ENCODE peak calls at places on chromosomes 6 and 20, in ten cellular contexts. Y is upper lobe of right lung, J is neural progenitor cell, H is GM23248, M is GM06990, G is heart right ventricle, A is ascending aorta, S is cardiac muscle cell, R is PC-3, U is GM23338. D is an unnamed sample. For H3K36me3, the result is how much of the 10 kb centered on the place peaks cover.

GRCh38 chr6:44268095-44268628 is 2.1 kb upstream of the TMEM151B start:
- DNase-seq in Y (no peak), J (peak), H (peak), M (no peak), G (no peak), A (no peak), S (peak), R (peak), U (peak), D (peak)

GRCh38 chr6:89834884-89835792 is 5.5 kb downstream of the CASP8AP2 start:
- DNase-seq in Y (no peak), J (no peak), H (peak), M (peak), G (no peak), A (no peak), S (no peak), R (no peak), U (no peak), D (no peak)

GRCh38 chr6:165684333-165684732 is 21.3 kb upstream of the PDE10A start:
- DNase-seq in Y (no peak), J (no peak), H (no peak), M (no peak), G (no peak), A (no peak), S (no peak), R (peak), U (no peak), D (no peak)

GRCh38 chr6:98574991-98575390 is 259.4 kb upstream of the POU3F2 start:
- DNase-seq in Y (no peak), J (no peak), H (no peak), M (no peak), G (peak), A (no peak), S (no peak), R (no peak), U (no peak), D (no peak)

GRCh38 chr6:40803897-40804702 is 216.9 kb upstream of the LRFN2 start:
- DNase-seq in Y (no peak), J (no peak), H (peak), M (no peak), G (no peak), A (no peak), S (no peak), R (no peak), U (no peak), D (no peak)

GRCh38 chr6:156250593-156250992 is 526.6 kb upstream of the ARID1B start:
- DNase-seq in Y (no peak), J (no peak), H (peak), M (no peak), G (no peak), A (no peak), S (no peak), R (no peak), U (no peak), D (no peak)

GRCh38 chr6:163634514-163635171 is 220.1 kb downstream of the QKI start:
- DNase-seq in Y (no peak), J (no peak), H (no peak), M (no peak), G (no peak), A (no peak), S (no peak), R (no peak), U (peak), D (no peak)

GRCh38 chr6:125104425-125104824 is 49.1 kb upstream of the TPD52L1 start:
- DNase-seq in Y (no peak), J (peak), H (peak), M (no peak), G (no peak), A (no peak), S (peak), R (no peak), U (peak), D (no peak)

GRCh38 chr20:18702736-18703135 is 110.8 kb upstream of the SCP2D1 start:
- DNase-seq in Y (no peak), J (no peak), H (peak), M (no peak), G (peak), A (no peak), S (no peak), R (no peak), U (no peak), D (no peak)

GRCh38 chr6:78810146-78810545 is 57.2 kb upstream of the IRAK1BP1 start:
- DNase-seq in Y (no peak), J (peak), H (peak), M (no peak), G (no peak), A (no peak), S (peak), R (peak), U (peak), D (peak)

GRCh38 chr20:12882832-12883506 is 125.8 kb upstream of the SPTLC3 start:
- DNase-seq in Y (no peak), J (no peak), H (peak), M (no peak), G (no peak), A (no peak), S (peak), R (no peak), U (no peak), D (no peak)

GRCh38 chr6:154258064-154258757 is 98.4 kb downstream of the IPCEF1 start:
- DNase-seq in Y (no peak), J (no peak), H (no peak), M (peak), G (no peak), A (no peak), S (no peak), R (no peak), U (no peak), D (no peak)

GRCh38 chr6:131764350-131764749 is 43.5 kb upstream of the ENPP1 start:
- DNase-seq in Y (no peak), J (no peak), H (peak), M (no peak), G (no peak), A (no peak), S (peak), R (no peak), U (no peak), D (no peak)

GRCh38 chr6:10080561-10080960 is 334.3 kb downstream of the TFAP2A start:
- DNase-seq in Y (no peak), J (no peak), H (no peak), M (no peak), G (no peak), A (no peak), S (no peak), R (no peak), U (no peak), D (no peak)

GRCh38 chr6:166562726-166563125 is 23.8 kb downstream of the RAMACL start:
- DNase-seq in Y (no peak), J (no peak), H (no peak), M (no peak), G (no peak), A (no peak), S (no peak), R (no peak), U (no peak), D (no peak)

GRCh38 chr20:52193886-52194545 is 2.4 kb upstream of the ZFP64 start:
- DNase-seq in Y (no peak), J (no peak), H (no peak), M (no peak), G (no peak), A (no peak), S (no peak), R (no peak), U (no peak), D (no peak)

GRCh38 chr6:121887724-121888123 is 452.3 kb downstream of the GJA1 start:
- DNase-seq in Y (no peak), J (no peak), H (no peak), M (no peak), G (no peak), A (no peak), S (no peak), R (no peak), U (no peak), D (no peak)

GRCh38 chr6:19535351-19535750 is 301.8 kb upstream of the ID4 start:
- DNase-seq in Y (no peak), J (no peak), H (no peak), M (no peak), G (no peak), A (no peak), S (no peak), R (no peak), U (no peak), D (no peak)

GRCh38 chr6:137216106-137216505 is 3.1 kb downstream of the IFNGR1 start:
- DNase-seq in Y (no peak), J (no peak), H (peak), M (no peak), G (no peak), A (no peak), S (no peak), R (no peak), U (no peak), D (no peak)

GRCh38 chr20:14879839-14880238 is 542.4 kb upstream of the FLRT3 start:
- DNase-seq in Y (no peak), J (no peak), H (no peak), M (no peak), G (no peak), A (no peak), S (no peak), R (no peak), U (no peak), D (no peak)

GRCh38 chr20:14881518-14881917 is 544.1 kb upstream of the FLRT3 start:
- DNase-seq in Y (no peak), J (no peak), H (no peak), M (no peak), G (no peak), A (no peak), S (no peak), R (no peak), U (no peak), D (no peak)

GRCh38 chr20:14877616-14878015 is 540.2 kb upstream of the FLRT3 start:
- DNase-seq in Y (no peak), J (no peak), H (no peak), M (no peak), G (no peak), A (no peak), S (no peak), R (no peak), U (no peak), D (no peak)

GRCh38 chr20:14878676-14879019 is 541.2 kb upstream of the FLRT3 start:
- DNase-seq in Y (no peak), J (no peak), H (no peak), M (no peak), G (no peak), A (no peak), S (no peak), R (no peak), U (no peak), D (no peak)

GRCh38 chr20:14879020-14879697 is 541.7 kb upstream of the FLRT3 start:
- DNase-seq in Y (no peak), J (no peak), H (peak), M (no peak), G (no peak), A (no peak), S (peak), R (peak), U (no peak), D (no peak)
- H3K36me3 ChIP-seq in Y (under half), J (under half), H (under half), M (under half), G (under half), A (under half), S (under half), R (under half), U (under half), D (under half)

GRCh38 chr20:49515588-49515987 is 33.1 kb upstream of the KCNB1 start:
- DNase-seq in Y (no peak), J (no peak), H (no peak), M (no peak), G (no peak), A (no peak), S (no peak), R (no peak), U (no peak), D (no peak)

GRCh38 chr20:49516916-49517315 is 34.4 kb upstream of the KCNB1 start:
- DNase-seq in Y (no peak), J (no peak), H (no peak), M (no peak), G (no peak), A (no peak), S (no peak), R (no peak), U (no peak), D (no peak)

GRCh38 chr20:49519212-49519712 is 36.8 kb upstream of the KCNB1 start:
- DNase-seq in Y (no peak), J (no peak), H (no peak), M (no peak), G (no peak), A (no peak), S (no peak), R (no peak), U (no peak), D (no peak)

GRCh38 chr20:49518576-49518975 is 36.1 kb upstream of the KCNB1 start:
- DNase-seq in Y (no peak), J (no peak), H (no peak), M (no peak), G (no peak), A (no peak), S (no peak), R (no peak), U (no peak), D (peak)

DNA sequence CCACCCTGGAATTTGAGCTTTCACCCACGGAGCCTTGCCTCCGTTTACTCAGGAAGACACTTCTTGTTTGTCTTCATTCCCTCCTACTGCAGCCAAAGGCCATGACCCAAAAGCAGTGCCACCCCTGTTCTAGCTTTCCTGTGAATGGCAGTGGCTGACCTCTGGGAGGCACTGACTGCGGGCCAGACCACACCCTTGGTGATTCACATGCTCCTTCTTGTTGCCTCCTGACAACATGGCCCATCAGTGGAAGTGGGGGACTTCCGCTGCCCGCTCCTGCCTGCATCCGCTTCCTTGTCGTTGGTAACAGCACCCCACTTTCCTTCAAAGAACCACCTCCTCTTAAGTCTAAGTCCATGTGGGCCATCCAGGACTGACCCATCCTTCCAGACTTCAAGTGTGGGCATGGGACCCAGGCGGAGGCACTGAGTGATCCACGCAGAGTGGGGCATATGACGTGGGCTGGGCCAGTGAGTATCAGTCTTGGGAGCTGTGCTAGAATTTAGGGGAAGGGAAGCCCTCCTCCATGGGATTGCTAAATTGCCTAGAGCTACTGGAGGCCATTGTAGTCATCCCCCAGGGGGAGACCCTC is 35.1 kb upstream of the KCNB1 start:
- DNase-seq in Y (no peak), J (no peak), H (peak), M (no peak), G (no peak), A (no peak), S (no peak), R (no peak), U (no peak), D (no peak)
- H3K36me3 ChIP-seq in Y (under half), J (under half), H (under half), M (under half), G (under half), A (half or more), S (under half), R (under half), U (under half), D (under half)

DNA sequence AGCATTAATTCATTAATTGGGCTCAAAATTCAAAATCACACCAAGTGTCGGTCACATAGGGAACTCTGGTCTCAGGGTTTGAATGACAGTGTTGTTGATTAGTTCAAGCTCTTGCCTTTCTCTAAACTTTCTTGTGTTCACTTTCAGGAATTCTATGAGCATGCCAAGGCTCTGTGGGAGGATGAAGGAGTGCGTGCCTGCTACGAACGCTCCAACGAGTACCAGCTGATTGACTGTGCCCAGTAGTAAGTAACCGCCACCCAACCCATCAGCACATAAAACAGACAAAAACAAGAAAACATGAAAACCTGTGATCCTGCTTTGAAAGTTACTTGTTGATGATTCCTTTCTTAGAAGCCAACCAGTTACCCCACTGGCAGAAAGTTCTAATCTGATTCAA is 52.7 kb downstream of the GNAS start:
- DNase-seq in Y (no peak), J (no peak), H (peak), M (no peak), G (no peak), A (no peak), S (no peak), R (no peak), U (no peak), D (no peak)
- H3K36me3 ChIP-seq in Y (half or more), J (under half), H (half or more), M (under half), G (under half), A (half or more), S (half or more), R (half or more), U (half or more), D (half or more)

GRCh38 chr20:38902601-38903000 is 23.6 kb upstream of the FAM83D start:
- DNase-seq in Y (no peak), J (no peak), H (no peak), M (no peak), G (no peak), A (no peak), S (no peak), R (no peak), U (no peak), D (no peak)

GRCh38 chr20:38905375-38905774 is 20.8 kb upstream of the FAM83D start:
- DNase-seq in Y (no peak), J (no peak), H (no peak), M (no peak), G (no peak), A (no peak), S (no peak), R (peak), U (no peak), D (no peak)

GRCh38 chr20:38903335-38903734 is 22.9 kb upstream of the FAM83D start:
- DNase-seq in Y (no peak), J (no peak), H (no peak), M (no peak), G (no peak), A (no peak), S (no peak), R (no peak), U (no peak), D (no peak)

GRCh38 chr20:38907918-38908677 is 18.1 kb upstream of the FAM83D start:
- DNase-seq in Y (no peak), J (no peak), H (no peak), M (no peak), G (no peak), A (no peak), S (no peak), R (no peak), U (no peak), D (no peak)
- H3K36me3 ChIP-seq in Y (under half), J (under half), H (under half), M (under half), G (under half), A (under half), S (under half), R (under half), U (under half), D (under half)

DNA sequence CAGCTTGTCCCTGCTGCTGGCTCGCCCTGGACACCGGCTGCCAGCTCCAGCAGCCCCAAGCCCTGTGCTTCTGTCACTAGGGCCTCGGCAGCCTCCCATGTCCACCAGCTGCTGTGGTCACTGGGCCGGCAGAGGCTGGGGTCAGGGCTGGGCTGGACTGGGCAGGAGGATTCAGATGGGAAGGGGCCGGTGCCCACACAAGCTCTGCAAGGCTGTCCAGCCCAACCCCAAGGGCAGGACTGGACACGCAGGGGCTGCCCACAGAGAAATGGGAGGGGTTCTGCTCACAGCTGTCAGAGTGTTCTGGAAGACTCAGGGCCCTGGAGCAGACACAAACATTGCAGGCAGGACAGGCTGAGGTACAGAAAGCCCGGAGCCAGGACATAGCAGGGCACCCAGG is 65.6 kb downstream of the ADNP start:
- DNase-seq in Y (no peak), J (no peak), H (no peak), M (no peak), G (no peak), A (no peak), S (no peak), R (no peak), U (no peak), D (peak)
- H3K36me3 ChIP-seq in Y (under half), J (under half), H (under half), M (under half), G (under half), A (under half), S (under half), R (under half), U (under half), D (under half)

GRCh38 chr6:7413151-7413823 is 23.7 kb downstream of the RIOK1 start:
- DNase-seq in Y (no peak), J (peak), H (no peak), M (no peak), G (no peak), A (no peak), S (no peak), R (no peak), U (no peak), D (no peak)

GRCh38 chr6:7417684-7418083 is 28.1 kb downstream of the RIOK1 start:
- DNase-seq in Y (no peak), J (no peak), H (no peak), M (no peak), G (no peak), A (no peak), S (no peak), R (no peak), U (no peak), D (no peak)

GRCh38 chr6:7418238-7418905 is 28.8 kb downstream of the RIOK1 start:
- DNase-seq in Y (no peak), J (no peak), H (no peak), M (no peak), G (no peak), A (no peak), S (no peak), R (peak), U (no peak), D (no peak)

GRCh38 chr6:7411328-7411727 is 21.7 kb downstream of the RIOK1 start:
- DNase-seq in Y (no peak), J (no peak), H (no peak), M (no peak), G (no peak), A (no peak), S (no peak), R (no peak), U (no peak), D (no peak)

DNA sequence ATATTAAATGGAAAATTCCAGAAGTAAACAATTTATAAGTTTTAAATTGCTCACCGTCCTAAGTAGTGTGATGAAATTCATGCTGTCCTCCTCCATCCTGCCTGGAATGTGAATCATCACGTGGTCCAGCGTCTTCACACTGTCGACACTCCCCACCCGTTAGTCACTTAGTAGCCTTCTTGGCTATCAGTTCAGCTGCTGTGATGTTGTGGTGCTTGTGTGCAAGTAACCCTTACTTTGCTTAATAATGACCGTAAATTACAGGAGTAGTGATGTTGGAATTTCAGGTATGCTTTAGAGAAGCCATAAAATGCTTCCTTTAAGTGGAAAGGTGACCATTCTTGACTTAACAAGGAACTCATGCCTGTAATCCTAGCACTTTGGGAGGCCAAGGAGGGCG is 25.2 kb downstream of the RIOK1 start:
- DNase-seq in Y (no peak), J (no peak), H (peak), M (no peak), G (no peak), A (no peak), S (peak), R (peak), U (peak), D (no peak)
- H3K36me3 ChIP-seq in Y (half or more), J (under half), H (under half), M (under half), G (under half), A (half or more), S (under half), R (half or more), U (half or more), D (under half)

DNA sequence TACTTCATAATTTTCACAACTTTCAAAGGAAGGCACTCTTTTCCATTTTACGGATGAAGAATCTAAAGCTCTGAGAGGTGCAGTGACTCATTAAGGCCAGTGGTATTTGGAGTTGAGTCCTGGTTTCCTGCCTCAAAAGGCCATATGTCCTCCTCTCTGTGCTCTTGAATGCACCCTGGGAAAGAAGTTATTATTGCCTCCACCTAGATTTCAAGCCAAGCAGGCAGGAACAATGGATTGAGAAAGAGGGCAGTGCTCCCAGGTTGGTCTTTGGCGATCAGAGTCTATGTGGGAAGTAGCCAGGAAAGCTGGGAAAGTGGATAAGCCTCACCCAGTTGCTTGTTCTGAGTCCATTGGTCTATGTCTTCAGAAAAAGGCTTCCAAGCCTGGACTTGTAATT is 165.0 kb downstream of the MAFB start:
- DNase-seq in Y (no peak), J (no peak), H (no peak), M (no peak), G (no peak), A (no peak), S (no peak), R (no peak), U (no peak), D (no peak)
- H3K36me3 ChIP-seq in Y (under half), J (under half), H (under half), M (under half), G (under half), A (under half), S (under half), R (under half), U (under half), D (under half)

GRCh38 chr6:32116674-32117073 is 7.5 kb upstream of the TNXB start:
- DNase-seq in Y (no peak), J (peak), H (peak), M (no peak), G (no peak), A (no peak), S (no peak), R (peak), U (peak), D (peak)
- H3K36me3 ChIP-seq in Y (half or more), J (under half), H (under half), M (under half), G (under half), A (half or more), S (under half), R (under half), U (under half), D (under half)